ENCODE peak calls at places on chromosomes 5 and 9, in seven cellular contexts. One of them, this sample, is unnamed.

GRCh38 chr9:18739127-18739526 is 265.2 kb downstream of the ADAMTSL1 start:
- DNase-seq in HepG2: no peak
- DNase-seq in HCT116: no peak
- DNase-seq in SK-N-SH: no peak
- DNase-seq in GM12878: no peak
- DNase-seq in H1: no peak
- DNase-seq in K562: no peak
- DNase-seq in this sample: no peak

GRCh38 chr5:110757118-110757729 is 18.4 kb downstream of the SLC25A46 start:
- DNase-seq in HepG2: peak; percentile 38
- DNase-seq in HCT116: peak; percentile 40
- DNase-seq in SK-N-SH: no peak
- DNase-seq in H1: no peak
- DNase-seq in GM12878: no peak
- DNase-seq in K562: peak; percentile 58
- DNase-seq in this sample: peak; percentile 67

GRCh38 chr5:158384535-158385421 is 525.8 kb upstream of the CLINT1 start:
- DNase-seq in K562: no peak
- DNase-seq in GM12878: no peak
- DNase-seq in HepG2: no peak
- DNase-seq in HCT116: peak; percentile 19
- DNase-seq in H1: no peak
- DNase-seq in SK-N-SH: no peak
- DNase-seq in this sample: no peak

GRCh38 chr9:79709945-79710674 is 138.3 kb downstream of the TLE4 start:
- DNase-seq in HepG2: no peak
- DNase-seq in H1: no peak
- DNase-seq in GM12878: no peak
- DNase-seq in SK-N-SH: no peak
- DNase-seq in K562: no peak
- DNase-seq in HCT116: no peak
- DNase-seq in this sample: no peak

GRCh38 chr9:31146485-31147166 is 1237.8 kb upstream of the ACO1 start:
- DNase-seq in GM12878: no peak
- DNase-seq in HCT116: no peak
- DNase-seq in SK-N-SH: no peak
- DNase-seq in K562: no peak
- DNase-seq in H1: no peak
- DNase-seq in HepG2: no peak
- DNase-seq in this sample: no peak

GRCh38 chr5:141923443-141924313 is at the start of gene DELE1:
- DNase-seq in SK-N-SH: peak; percentile 95
- DNase-seq in H1: peak; percentile 90
- DNase-seq in HepG2: peak; percentile 90
- DNase-seq in GM12878: peak; percentile 70
- DNase-seq in K562: peak; percentile 96
- DNase-seq in HCT116: peak; percentile 89
- DNase-seq in this sample: peak; percentile 97

GRCh38 chr9:15570769-15571168 is 17.9 kb downstream of the CCDC171 start:
- DNase-seq in GM12878: no peak
- DNase-seq in HepG2: no peak
- DNase-seq in SK-N-SH: peak; percentile 8
- DNase-seq in K562: no peak
- DNase-seq in HCT116: no peak
- DNase-seq in H1: no peak
- DNase-seq in this sample: no peak

GRCh38 chr5:40879163-40879942 is 29.9 kb upstream of the C7 start:
- DNase-seq in HepG2: peak; percentile 10
- DNase-seq in SK-N-SH: peak; percentile 41
- DNase-seq in H1: no peak
- DNase-seq in GM12878: no peak
- DNase-seq in K562: peak; percentile 27
- DNase-seq in HCT116: peak; percentile 13
- DNase-seq in this sample: peak; percentile 18

GRCh38 chr9:111443454-111443853 is 40.7 kb downstream of the ECPAS start:
- DNase-seq in HepG2: no peak
- DNase-seq in HCT116: no peak
- DNase-seq in GM12878: no peak
- DNase-seq in H1: no peak
- DNase-seq in SK-N-SH: no peak
- DNase-seq in K562: no peak
- DNase-seq in this sample: no peak

DNA sequence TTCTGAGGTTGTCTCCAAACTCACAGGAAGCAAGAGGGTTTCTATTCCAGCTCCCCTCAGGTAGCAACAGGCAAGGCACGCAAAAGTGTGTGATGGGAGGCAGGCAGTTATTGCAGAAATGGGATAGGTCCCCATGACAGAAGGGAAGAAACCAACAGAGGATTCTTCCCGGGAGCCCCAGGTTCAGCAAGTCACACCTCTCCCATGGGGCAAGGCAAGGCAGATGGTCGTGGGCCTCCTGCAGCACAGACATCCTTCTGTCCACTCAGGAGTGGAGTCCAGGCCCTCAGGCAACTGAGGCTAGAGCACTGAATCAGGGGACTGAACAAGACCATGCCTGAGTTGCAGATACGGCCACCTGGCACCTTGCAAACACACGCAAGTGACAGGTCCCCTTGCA is 424.9 kb upstream of the IRX4 start:
- DNase-seq in GM12878: no peak
- DNase-seq in K562: no peak
- DNase-seq in SK-N-SH: no peak
- DNase-seq in H1: no peak
- DNase-seq in HepG2: no peak
- DNase-seq in HCT116: no peak
- DNase-seq in this sample: no peak
- TF ChIP-seq JUND in GM12878: no peak
- TF ChIP-seq JUND in K562: no peak
- TF ChIP-seq JUND in SK-N-SH: no peak
- TF ChIP-seq JUND in H1: no peak
- TF ChIP-seq JUND in HepG2: no peak
- TF ChIP-seq JUND in HCT116: no peak
- TF ChIP-seq JUND in this sample: no peak

DNA sequence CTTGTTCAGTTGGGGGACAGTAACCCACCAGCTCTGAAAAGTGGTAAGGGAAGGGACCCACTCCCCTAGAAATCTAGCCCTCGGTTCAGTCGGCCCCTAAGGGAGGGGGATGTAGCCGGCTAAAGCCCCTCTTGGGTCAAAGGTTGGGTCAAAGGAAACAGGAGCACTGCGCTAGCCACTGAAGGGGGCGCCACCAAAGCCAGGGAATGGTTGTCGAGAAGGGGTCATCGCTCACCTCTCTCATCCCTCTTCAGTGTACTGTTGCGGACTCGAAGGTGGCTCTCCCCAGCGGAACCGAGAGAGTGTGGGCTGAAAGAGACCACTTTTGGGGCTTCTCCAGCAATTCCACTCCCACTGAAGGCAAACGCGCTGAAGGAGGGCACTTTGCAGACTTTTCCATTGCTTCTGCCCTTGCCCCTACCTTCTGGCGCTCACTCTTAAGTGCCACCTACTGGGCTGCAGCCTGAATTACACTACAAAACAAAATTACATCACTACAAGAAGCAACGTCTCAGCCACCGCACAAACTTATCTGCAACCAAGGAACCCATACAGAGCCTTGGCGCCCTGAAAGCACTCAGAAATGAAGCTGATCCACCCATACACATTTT is 396.9 kb downstream of the PDE4D start:
- DNase-seq in K562: peak; percentile 5
- DNase-seq in HepG2: no peak
- DNase-seq in HCT116: no peak
- DNase-seq in GM12878: no peak
- DNase-seq in H1: peak; percentile 64
- DNase-seq in SK-N-SH: no peak
- DNase-seq in this sample: peak; percentile 22
- TF ChIP-seq JUND in K562: no peak
- TF ChIP-seq JUND in HepG2: no peak
- TF ChIP-seq JUND in HCT116: no peak
- TF ChIP-seq JUND in GM12878: no peak
- TF ChIP-seq JUND in H1: peak; percentile 10
- TF ChIP-seq JUND in SK-N-SH: no peak
- TF ChIP-seq JUND in this sample: no peak

GRCh38 chr5:52983731-52984620 is 5.2 kb upstream of the ITGA2 start:
- DNase-seq in HCT116: peak; percentile 31
- DNase-seq in H1: no peak
- DNase-seq in K562: no peak
- DNase-seq in HepG2: no peak
- DNase-seq in GM12878: no peak
- DNase-seq in SK-N-SH: no peak
- DNase-seq in this sample: peak; percentile 14
- TF ChIP-seq JUND in HCT116: peak; percentile 55
- TF ChIP-seq JUND in H1: no peak
- TF ChIP-seq JUND in K562: no peak
- TF ChIP-seq JUND in HepG2: no peak
- TF ChIP-seq JUND in GM12878: no peak
- TF ChIP-seq JUND in SK-N-SH: no peak
- TF ChIP-seq JUND in this sample: no peak

GRCh38 chr5:79759848-79760247 is 70.2 kb downstream of the CMYA5 start:
- DNase-seq in HepG2: peak; percentile 18
- DNase-seq in SK-N-SH: no peak
- DNase-seq in HCT116: no peak
- DNase-seq in H1: no peak
- DNase-seq in K562: no peak
- DNase-seq in GM12878: no peak
- DNase-seq in this sample: no peak

GRCh38 chr5:79759436-79759835 is 69.8 kb downstream of the CMYA5 start:
- DNase-seq in H1: no peak
- DNase-seq in HepG2: no peak
- DNase-seq in K562: no peak
- DNase-seq in HCT116: no peak
- DNase-seq in GM12878: no peak
- DNase-seq in SK-N-SH: no peak
- DNase-seq in this sample: no peak

GRCh38 chr5:79762929-79763328 is 73.3 kb downstream of the CMYA5 start:
- DNase-seq in K562: no peak
- DNase-seq in SK-N-SH: no peak
- DNase-seq in H1: no peak
- DNase-seq in HCT116: no peak
- DNase-seq in HepG2: no peak
- DNase-seq in GM12878: no peak
- DNase-seq in this sample: no peak
- TF ChIP-seq JUND in K562: no peak
- TF ChIP-seq JUND in SK-N-SH: no peak
- TF ChIP-seq JUND in H1: no peak
- TF ChIP-seq JUND in HCT116: no peak
- TF ChIP-seq JUND in HepG2: no peak
- TF ChIP-seq JUND in GM12878: no peak
- TF ChIP-seq JUND in this sample: no peak

GRCh38 chr9:89684912-89685636 is 80.3 kb downstream of the GADD45G start:
- DNase-seq in K562: no peak
- DNase-seq in H1: no peak
- DNase-seq in HepG2: no peak
- DNase-seq in GM12878: no peak
- DNase-seq in SK-N-SH: no peak
- DNase-seq in HCT116: no peak
- DNase-seq in this sample: no peak

GRCh38 chr9:89687216-89687615 is 82.4 kb downstream of the GADD45G start:
- DNase-seq in HCT116: no peak
- DNase-seq in GM12878: no peak
- DNase-seq in HepG2: no peak
- DNase-seq in K562: no peak
- DNase-seq in SK-N-SH: no peak
- DNase-seq in H1: no peak
- DNase-seq in this sample: peak; percentile 52

GRCh38 chr9:89686621-89687020 is 81.8 kb downstream of the GADD45G start:
- DNase-seq in H1: no peak
- DNase-seq in HepG2: no peak
- DNase-seq in SK-N-SH: no peak
- DNase-seq in HCT116: no peak
- DNase-seq in GM12878: no peak
- DNase-seq in K562: no peak
- DNase-seq in this sample: no peak

GRCh38 chr9:89685698-89686097 is 80.9 kb downstream of the GADD45G start:
- DNase-seq in SK-N-SH: no peak
- DNase-seq in HCT116: no peak
- DNase-seq in HepG2: no peak
- DNase-seq in H1: no peak
- DNase-seq in K562: no peak
- DNase-seq in GM12878: no peak
- DNase-seq in this sample: no peak

GRCh38 chr9:89686134-89686533 is 81.3 kb downstream of the GADD45G start:
- DNase-seq in GM12878: no peak
- DNase-seq in HCT116: no peak
- DNase-seq in K562: no peak
- DNase-seq in HepG2: no peak
- DNase-seq in SK-N-SH: no peak
- DNase-seq in H1: no peak
- DNase-seq in this sample: peak; percentile 72
- TF ChIP-seq JUND in GM12878: no peak
- TF ChIP-seq JUND in HCT116: no peak
- TF ChIP-seq JUND in K562: no peak
- TF ChIP-seq JUND in HepG2: no peak
- TF ChIP-seq JUND in SK-N-SH: no peak
- TF ChIP-seq JUND in H1: no peak
- TF ChIP-seq JUND in this sample: no peak

DNA sequence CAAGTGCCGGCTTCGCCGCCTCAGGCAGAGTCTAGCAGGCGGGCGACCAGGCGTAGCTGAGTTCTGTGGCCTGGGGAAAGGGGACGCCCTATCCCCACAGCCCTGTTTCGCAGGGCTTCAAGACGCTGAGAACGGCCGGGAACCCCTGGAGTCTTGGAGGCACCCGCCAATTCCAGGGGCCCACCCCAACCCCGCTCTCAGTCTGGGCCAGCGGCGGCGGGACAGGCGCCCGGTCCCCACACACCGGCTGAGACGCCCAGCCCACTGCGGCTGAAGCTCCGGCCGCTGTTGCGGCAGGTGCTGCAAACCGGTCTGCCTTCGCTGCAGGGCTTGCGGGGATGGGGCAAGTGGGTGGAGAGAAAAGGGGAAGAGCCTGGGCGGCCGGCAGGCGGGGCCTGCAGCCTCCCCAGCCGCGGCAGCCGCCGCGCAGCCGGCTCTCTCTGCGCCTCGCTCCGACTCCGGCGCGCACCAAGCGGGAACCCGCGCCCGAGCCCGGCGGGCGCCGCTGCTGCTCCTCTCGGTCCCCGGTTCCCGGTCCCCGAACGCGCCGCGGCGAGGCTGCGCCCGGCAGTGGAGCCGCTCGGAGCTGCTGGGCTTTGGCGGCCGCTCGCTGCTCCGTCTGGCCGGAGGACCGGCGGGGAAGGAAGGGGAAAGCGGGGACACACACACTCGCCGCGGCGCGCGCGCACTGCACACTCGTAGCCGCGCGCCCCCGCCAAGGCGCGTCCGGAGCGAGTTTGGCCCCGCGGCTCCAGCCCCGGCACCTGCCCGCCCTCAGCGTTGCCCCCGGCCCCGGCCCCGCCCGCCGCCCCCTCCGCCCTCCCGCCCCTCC is at the start of gene PIP5K1B:
- DNase-seq in H1: peak; percentile 82
- DNase-seq in GM12878: no peak
- DNase-seq in HCT116: no peak
- DNase-seq in K562: peak; percentile 84
- DNase-seq in HepG2: peak; percentile 70
- DNase-seq in SK-N-SH: peak; percentile 47
- DNase-seq in this sample: peak; percentile 76
- TF ChIP-seq JUND in H1: no peak
- TF ChIP-seq JUND in GM12878: no peak
- TF ChIP-seq JUND in HCT116: no peak
- TF ChIP-seq JUND in K562: no peak
- TF ChIP-seq JUND in HepG2: no peak
- TF ChIP-seq JUND in SK-N-SH: no peak
- TF ChIP-seq JUND in this sample: no peak